ENCODE peak calls at places on chromosomes 12 and 14, in four cellular contexts. R, J, U and G are unnamed samples. For H3K9me3, the result is how much of the 10 kb centered on the place peaks cover.

GRCh38 chr14:95143813-95144620 is 13.3 kb downstream of the DICER1 start:
- DNase-seq in R (no peak), J (no peak), U (no peak), G (no peak)

GRCh38 chr14:55545779-55546178 is 34.2 kb upstream of the KTN1 start:
- DNase-seq in R (no peak), J (no peak), U (no peak), G (no peak)

GRCh38 chr14:30572771-30573170 is 13.8 kb downstream of the G2E3 start:
- DNase-seq in R (no peak), J (no peak), U (no peak), G (no peak)

GRCh38 chr12:49983892-49984291 is 11.1 kb downstream of the AQP6 start:
- DNase-seq in R (peak), J (no peak), U (no peak), G (peak)

GRCh38 chr14:89618821-89619551 is 202.0 kb upstream of the FOXN3 start:
- DNase-seq in R (no peak), J (peak), U (peak), G (peak)

GRCh38 chr12:115433014-115433634 is 749.1 kb upstream of the TBX3 start:
- DNase-seq in R (no peak), J (no peak), U (peak), G (no peak)

GRCh38 chr12:93007539-93007938 is 78.4 kb upstream of the EEA1 start:
- DNase-seq in R (no peak), J (no peak), U (no peak), G (no peak)

GRCh38 chr12:94150483-94151225 is 2.3 kb downstream of the PLXNC1 start:
- DNase-seq in R (no peak), J (peak), U (no peak), G (no peak)

GRCh38 chr12:22709292-22709691 is 84.3 kb downstream of the ETNK1 start:
- DNase-seq in R (no peak), J (no peak), U (no peak), G (no peak)

GRCh38 chr12:7638064-7638763 is 27.5 kb downstream of the APOBEC1 start:
- DNase-seq in R (no peak), J (no peak), U (peak), G (no peak)

GRCh38 chr14:100159107-100159864 is at the start of gene DEGS2:
- DNase-seq in R (no peak), J (peak), U (no peak), G (peak)

GRCh38 chr12:29756741-29757390 is 26.9 kb downstream of the TMTC1 start:
- DNase-seq in R (no peak), J (no peak), U (no peak), G (no peak)

GRCh38 chr14:78345346-78345745 is 175.2 kb downstream of the NRXN3 start:
- DNase-seq in R (no peak), J (no peak), U (no peak), G (peak)

GRCh38 chr14:57487771-57488170 is 5.9 kb downstream of the CCDC198 start:
- DNase-seq in R (no peak), J (no peak), U (no peak), G (no peak)

GRCh38 chr14:101174522-101174838 is 271.0 kb upstream of the RTL1 start:
- DNase-seq in R (no peak), J (no peak), U (no peak), G (no peak)

GRCh38 chr12:127957001-127957660 is 309.8 kb upstream of the TMEM132C start:
- DNase-seq in R (no peak), J (no peak), U (no peak), G (no peak)

GRCh38 chr12:105733579-105733978 is 403.1 kb downstream of the C12orf75 start:
- DNase-seq in R (no peak), J (no peak), U (no peak), G (no peak)

GRCh38 chr12:69929125-69929524 is 104.1 kb downstream of the MYRFL start:
- DNase-seq in R (no peak), J (no peak), U (no peak), G (no peak)

GRCh38 chr14:30077946-30078345 is 150.3 kb upstream of the PRKD1 start:
- DNase-seq in R (no peak), J (no peak), U (no peak), G (no peak)

GRCh38 chr14:54665938-54666337 is 99.0 kb downstream of the SAMD4A start:
- DNase-seq in R (no peak), J (no peak), U (no peak), G (peak)

GRCh38 chr12:14613718-14614117 is 46.0 kb upstream of the PLBD1 start:
- DNase-seq in R (no peak), J (no peak), U (no peak), G (no peak)

GRCh38 chr14:29584992-29585391 is 342.7 kb downstream of the PRKD1 start:
- DNase-seq in R (peak), J (no peak), U (peak), G (no peak)

GRCh38 chr14:34228663-34229001 is 233.4 kb downstream of the SPTSSA start:
- DNase-seq in R (no peak), J (no peak), U (no peak), G (no peak)

GRCh38 chr14:38752750-38753149 is 350.3 kb downstream of the SEC23A start:
- DNase-seq in R (no peak), J (no peak), U (no peak), G (no peak)

GRCh38 chr14:67577181-67577580 is 22.9 kb downstream of the PIGH start:
- DNase-seq in R (no peak), J (no peak), U (no peak), G (no peak)

GRCh38 chr12:6046511-6047180 is 77.8 kb downstream of the VWF start:
- DNase-seq in R (no peak), J (no peak), U (no peak), G (no peak)
- TF ChIP-seq CTCF in R (no peak), J (no peak), U (no peak), G (no peak)

GRCh38 chr14:85418716-85419115 is 111.2 kb upstream of the FLRT2 start:
- DNase-seq in R (no peak), J (no peak), U (no peak), G (no peak)
- H3K9me3 ChIP-seq in R (under half), J (under half), U (under half), G (under half)

GRCh38 chr12:15982471-15982870 is 71.3 kb downstream of the DERA start:
- DNase-seq in R (no peak), J (no peak), U (no peak), G (no peak)

GRCh38 chr12:15982071-15982470 is 70.9 kb downstream of the DERA start:
- DNase-seq in R (no peak), J (no peak), U (no peak), G (no peak)

GRCh38 chr12:15982921-15983320 is 71.8 kb downstream of the DERA start:
- DNase-seq in R (no peak), J (no peak), U (no peak), G (no peak)

GRCh38 chr12:15984963-15985362 is 73.8 kb downstream of the DERA start:
- DNase-seq in R (no peak), J (no peak), U (no peak), G (no peak)

GRCh38 chr12:15984097-15984800 is 73.1 kb downstream of the DERA start:
- DNase-seq in R (no peak), J (no peak), U (no peak), G (no peak)
- H3K27ac ChIP-seq in R (no peak), J (no peak), U (no peak), G (no peak)

GRCh38 chr12:130225347-130225746 is 63.1 kb downstream of the FZD10 start:
- DNase-seq in R (no peak), J (no peak), U (no peak), G (peak)

GRCh38 chr12:130224613-130225012 is 62.3 kb downstream of the FZD10 start:
- DNase-seq in R (no peak), J (no peak), U (no peak), G (peak)

GRCh38 chr12:130223767-130224244 is 61.5 kb downstream of the FZD10 start:
- DNase-seq in R (no peak), J (no peak), U (no peak), G (no peak)

GRCh38 chr12:130220361-130220760 is 58.1 kb downstream of the FZD10 start:
- DNase-seq in R (no peak), J (no peak), U (no peak), G (no peak)

DNA sequence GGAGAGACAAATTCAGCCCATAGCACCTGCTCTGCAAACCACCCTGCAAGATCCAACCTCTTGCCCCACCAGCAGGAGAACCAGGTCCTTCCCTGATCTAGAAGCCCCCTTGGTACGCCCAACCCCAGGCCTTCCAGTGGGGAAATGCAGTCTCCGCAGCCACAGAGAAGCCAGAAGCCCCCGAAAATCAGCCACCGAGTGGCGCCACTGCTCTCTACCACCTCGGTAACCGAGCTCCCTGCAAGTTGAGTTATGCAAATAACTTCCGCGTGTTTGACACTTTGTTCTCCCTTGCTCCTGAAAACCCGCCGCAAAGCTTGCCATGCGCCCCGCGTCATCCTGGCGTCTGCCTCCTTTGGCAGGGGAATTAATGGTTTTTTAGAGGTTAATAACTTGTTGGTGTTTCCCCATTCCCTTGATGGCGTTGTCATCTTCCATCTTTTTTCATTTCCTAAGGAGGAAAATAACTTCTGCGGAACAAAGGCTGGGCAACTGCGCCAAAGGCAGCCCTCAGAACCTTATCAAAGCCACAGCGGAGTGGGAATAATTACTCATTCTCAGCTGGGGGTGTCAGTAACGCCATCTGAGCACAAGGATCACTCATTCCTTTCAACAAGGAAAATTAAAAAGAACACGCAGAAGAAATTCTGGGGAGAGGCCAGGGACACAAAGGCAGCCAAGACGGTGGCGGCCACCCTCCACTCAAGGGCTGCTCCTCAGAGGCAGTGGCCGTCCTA is 60.4 kb downstream of the FZD10 start:
- DNase-seq in R (no peak), J (no peak), U (no peak), G (peak)
- TF ChIP-seq CTCF in R (no peak), J (no peak), U (no peak), G (peak)

GRCh38 chr14:20191396-20191795 is 700 bp downstream of the OR11G2 start:
- DNase-seq in R (no peak), J (no peak), U (no peak), G (no peak)
- H3K9me3 ChIP-seq in R (under half), J (under half), U (under half), G (under half)

GRCh38 chr14:74947353-74948227 is 7.8 kb downstream of the PGF start:
- DNase-seq in R (no peak), J (no peak), U (no peak), G (no peak)

GRCh38 chr14:74945852-74946658 is 9.3 kb downstream of the PGF start:
- DNase-seq in R (no peak), J (peak), U (peak), G (peak)

GRCh38 chr14:74945261-74945851 is 10.0 kb downstream of the PGF start:
- DNase-seq in R (no peak), J (no peak), U (peak), G (peak)

GRCh38 chr14:74948228-74949175 is 6.9 kb downstream of the PGF start:
- DNase-seq in R (no peak), J (no peak), U (no peak), G (no peak)

DNA sequence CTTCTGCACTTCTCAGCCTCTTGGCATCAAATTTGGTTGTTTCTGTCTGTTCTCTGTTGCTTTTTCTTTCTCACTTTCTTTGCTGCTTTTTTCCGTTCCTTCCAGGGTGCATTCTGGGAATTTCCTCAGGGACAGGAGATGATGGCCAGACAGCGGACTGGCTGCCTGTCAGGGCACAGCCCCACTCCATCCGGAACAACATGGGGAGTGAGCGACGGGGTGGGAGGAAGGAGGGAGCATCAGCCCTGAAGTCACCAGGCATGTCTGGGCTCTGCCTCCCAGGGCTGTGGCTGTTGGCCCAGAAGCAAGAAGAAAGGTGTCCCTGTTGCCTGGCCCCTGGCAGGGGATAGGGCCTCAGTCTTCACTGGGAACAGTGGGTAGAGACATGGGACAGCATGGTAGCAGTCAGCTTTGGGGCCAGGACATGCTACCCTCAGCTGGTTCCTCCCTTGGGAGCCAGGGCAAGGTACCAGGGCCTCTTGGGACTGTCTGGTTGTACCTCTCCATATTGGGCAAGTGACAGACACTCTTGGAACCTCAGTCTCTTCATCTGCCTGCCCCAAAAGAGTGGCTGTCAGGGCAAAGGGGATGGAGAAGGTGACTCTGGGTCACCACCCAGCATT is 8.6 kb downstream of the PGF start:
- DNase-seq in R (no peak), J (no peak), U (no peak), G (no peak)
- H3K27ac ChIP-seq in R (no peak), J (no peak), U (no peak), G (peak)

DNA sequence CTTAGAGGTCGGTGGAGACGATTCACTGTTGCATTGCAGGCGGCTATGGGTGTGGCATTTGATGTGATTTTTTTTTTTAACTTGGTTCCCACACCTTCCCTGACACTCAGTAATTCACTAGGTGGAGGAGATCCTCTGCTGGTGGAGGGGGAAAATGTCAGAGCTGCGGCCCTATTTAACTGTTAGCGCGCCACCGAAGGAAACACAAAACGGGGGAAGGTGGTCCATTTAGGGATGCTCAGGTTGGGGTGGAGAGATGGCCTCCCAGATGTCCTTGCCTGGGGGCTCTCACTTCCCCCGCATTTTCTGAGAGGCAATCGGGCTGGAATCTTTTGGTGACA is 4.3 kb upstream of the HOXC12 start:
- DNase-seq in R (no peak), J (no peak), U (no peak), G (no peak)
- TF ChIP-seq CTCF in R (no peak), J (no peak), U (no peak), G (no peak)

DNA sequence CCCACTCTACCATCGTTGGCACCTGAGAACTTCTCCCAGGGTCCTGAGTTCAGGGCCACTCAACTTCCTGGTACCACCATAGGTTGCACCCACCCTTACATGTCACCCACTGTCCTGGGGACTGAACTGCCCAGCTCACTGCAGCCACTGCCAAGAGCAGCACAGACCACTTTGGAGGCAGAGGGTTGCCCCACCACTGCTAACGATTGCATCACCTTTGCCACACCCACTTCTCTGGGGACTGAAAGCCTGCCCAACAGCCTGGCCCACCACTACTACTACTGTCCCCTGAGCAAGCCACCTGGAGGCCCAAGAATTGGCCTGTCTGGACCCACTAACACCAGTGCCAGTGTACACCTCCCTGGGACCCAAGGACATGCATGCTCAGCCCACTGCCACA is 27.6 kb downstream of the CACNA2D4 start:
- DNase-seq in R (no peak), J (no peak), U (no peak), G (no peak)
- H3K9me3 ChIP-seq in R (under half), J (under half), U (under half), G (under half)

DNA sequence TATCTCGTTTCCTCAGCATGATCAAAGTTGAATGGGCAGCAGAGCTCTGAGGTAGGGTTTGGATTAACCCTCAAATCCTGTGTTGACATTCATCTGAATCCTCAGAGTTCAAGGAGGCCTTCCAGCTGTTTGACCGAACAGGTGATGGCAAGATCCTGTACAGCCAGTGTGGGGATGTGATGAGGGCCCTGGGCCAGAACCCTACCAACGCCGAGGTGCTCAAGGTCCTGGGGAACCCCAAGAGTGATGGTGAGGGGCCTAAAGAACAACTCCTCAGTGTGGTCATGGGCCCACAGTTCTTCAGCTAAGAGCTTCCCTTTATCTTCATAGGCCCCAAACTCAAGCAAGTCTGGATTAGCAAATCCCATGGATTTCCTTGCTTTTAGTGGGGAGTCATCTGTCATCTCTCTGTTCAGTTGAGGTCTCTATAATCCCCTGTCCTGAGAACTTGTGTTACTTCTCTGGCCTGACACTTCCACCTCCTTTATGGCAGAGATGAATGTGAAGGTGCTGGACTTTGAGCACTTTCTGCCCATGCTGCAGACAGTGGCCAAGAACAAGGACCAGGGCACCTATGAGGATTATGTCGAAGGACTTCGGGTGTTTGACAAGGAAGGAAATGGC is 1.4 kb downstream of the MYL6 start:
- DNase-seq in R (no peak), J (no peak), U (no peak), G (no peak)
- H3K27ac ChIP-seq in R (peak), J (peak), U (peak), G (peak)